ENCODE peak calls at places on chromosomes 11 and 22, in four cellular contexts. Y is GM12878, Q is WTC11, E is HepG2. O is an unnamed sample.

GRCh38 chr22:38218661-38219331 is 17.0 kb downstream of the MAFF start:
- DNase-seq in E (peak), Y (no peak), Q (peak), O (no peak)

GRCh38 chr11:117513666-117514065 is 186.0 kb downstream of the CEP164 start:
- DNase-seq in Y (no peak), Q (no peak), E (no peak), O (no peak)

GRCh38 chr11:128146926-128147605 is 440.3 kb downstream of the ETS1 start:
- DNase-seq in Q (no peak), Y (no peak), E (no peak), O (no peak)

GRCh38 chr11:128733440-128734115 is 39.7 kb downstream of the FLI1 start:
- DNase-seq in Y (no peak), E (no peak), Q (peak), O (no peak)

GRCh38 chr22:31093090-31093850 is 12.2 kb downstream of the SMTN start:
- DNase-seq in Q (no peak), E (no peak), Y (no peak), O (no peak)

GRCh38 chr11:7683571-7683970 is 10.3 kb upstream of the CYB5R2 start:
- DNase-seq in Q (no peak), Y (no peak), E (no peak), O (no peak)

GRCh38 chr11:57566564-57567209 is 785 bp downstream of the UBE2L6 start:
- DNase-seq in Q (no peak), E (no peak), Y (no peak), O (peak)

GRCh38 chr11:1238767-1239595 is 16.1 kb downstream of the MUC5B start:
- DNase-seq in Q (peak), E (peak), Y (no peak), O (peak)

GRCh38 chr11:61974766-61975631 is 7.6 kb upstream of the FTH1 start:
- DNase-seq in E (peak), Q (no peak), Y (no peak), O (no peak)

GRCh38 chr11:123221074-123221473 is 26.0 kb upstream of the CLMP start:
- DNase-seq in Q (no peak), E (no peak), Y (no peak), O (no peak)

GRCh38 chr22:38870791-38871359 is 1.1 kb downstream of the CBX6 start:
- DNase-seq in Q (no peak), E (no peak), Y (no peak), O (no peak)

GRCh38 chr11:86799680-86800075 is 664 bp upstream of the PRSS23 start:
- DNase-seq in Q (peak), E (no peak), Y (no peak), O (no peak)

GRCh38 chr11:103649401-103649895 is 387.0 kb upstream of the DDI1 start:
- DNase-seq in Y (no peak), E (no peak), Q (no peak), O (no peak)

GRCh38 chr11:47524200-47524874 is 28.6 kb downstream of the CELF1 start:
- DNase-seq in Y (no peak), E (no peak), Q (no peak), O (no peak)

GRCh38 chr11:94400839-94401772 is at the start of gene GPR83:
- DNase-seq in Q (peak), E (no peak), Y (no peak), O (no peak)

GRCh38 chr11:78101073-78101472 is 21.4 kb upstream of the NDUFC2 start:
- DNase-seq in Y (no peak), Q (no peak), E (peak), O (no peak)

GRCh38 chr11:44589301-44589700 is 23.8 kb downstream of the CD82 start:
- DNase-seq in E (no peak), Y (no peak), Q (no peak), O (no peak)

GRCh38 chr22:30881361-30882180 is 87.0 kb downstream of the MORC2 start:
- DNase-seq in E (peak), Y (no peak), Q (no peak), O (peak)

GRCh38 chr22:33426451-33426850 is 368.3 kb upstream of the SYN3 start:
- DNase-seq in Y (no peak), E (no peak), Q (no peak), O (no peak)

GRCh38 chr22:43131773-43132501 is 11.3 kb downstream of the MCAT start:
- DNase-seq in E (no peak), Y (no peak), Q (no peak), O (no peak)

GRCh38 chr22:27784099-27784446 is 17.5 kb downstream of the MN1 start:
- DNase-seq in Y (no peak), Q (no peak), E (no peak), O (no peak)

GRCh38 chr11:94544832-94545640 is 1.3 kb downstream of the FUT4 start:
- DNase-seq in E (no peak), Y (no peak), Q (peak), O (no peak)

GRCh38 chr11:71458146-71459070 is 5.4 kb downstream of the NADSYN1 start:
- DNase-seq in E (no peak), Q (no peak), Y (no peak), O (no peak)

GRCh38 chr11:45468265-45468856 is 182.2 kb upstream of the SYT13 start:
- DNase-seq in Q (no peak), E (no peak), Y (no peak), O (peak)

GRCh38 chr11:7311903-7312302 is 60.2 kb downstream of the SYT9 start:
- DNase-seq in Y (no peak), Q (no peak), E (no peak), O (no peak)

GRCh38 chr11:36672815-36673450 is 74.9 kb upstream of the RAG2 start:
- DNase-seq in E (peak), Q (no peak), Y (no peak), O (peak)

GRCh38 chr11:6571434-6572008 is 31.9 kb downstream of the RRP8 start:
- DNase-seq in Y (no peak), Q (peak), E (no peak), O (no peak)

DNA sequence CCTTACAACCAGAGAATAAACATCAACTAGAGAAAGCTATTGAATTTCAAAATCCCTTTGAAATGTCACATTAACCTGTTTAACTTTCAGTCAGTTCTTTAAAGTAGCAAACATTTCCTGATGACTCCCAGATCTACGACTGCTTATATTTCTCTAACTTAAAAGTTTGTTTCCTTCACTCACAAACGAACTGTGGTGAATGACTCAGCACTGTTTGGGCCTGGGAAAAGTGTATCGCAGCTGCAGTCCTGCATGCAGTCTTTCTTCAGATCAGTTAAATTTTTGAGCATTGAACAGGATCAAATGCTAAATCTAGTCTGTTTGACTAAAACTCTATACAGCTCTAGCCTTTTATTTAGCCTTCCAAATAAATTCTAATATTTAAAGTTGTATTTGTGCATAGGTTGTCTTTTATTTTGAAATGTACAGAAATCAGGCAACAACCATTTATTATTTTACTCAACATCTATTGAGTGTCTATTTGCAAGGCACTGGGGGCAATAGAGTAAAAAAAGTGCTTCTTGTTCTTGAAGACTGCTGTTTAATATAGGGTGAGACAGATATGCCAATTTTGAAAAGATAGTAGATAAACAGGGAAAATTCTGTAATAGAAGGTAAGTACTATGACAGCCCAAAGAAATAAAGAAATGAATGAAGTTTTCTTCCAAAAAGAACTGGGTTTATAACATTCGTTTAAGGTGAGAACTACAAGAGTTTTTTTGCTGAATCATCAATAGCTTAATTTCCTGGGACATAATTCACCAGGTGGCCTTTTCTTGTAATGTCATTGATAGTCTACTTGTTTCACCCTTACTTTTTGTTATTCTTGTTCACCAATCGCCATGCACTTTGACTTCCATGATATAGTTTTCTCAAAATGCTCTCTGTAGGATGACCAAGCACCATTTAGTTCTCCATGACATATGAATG is 235.4 kb downstream of the METTL15 start:
- DNase-seq in E (peak), Q (no peak), Y (no peak), O (peak)
- TF ChIP-seq ATF2 in E (no peak), Q (no peak), Y (no peak), O (no peak)

GRCh38 chr22:26485013-26485412 is 1.3 kb downstream of the SRRD start:
- DNase-seq in Y (no peak), Q (no peak), E (no peak), O (no peak)

GRCh38 chr22:26485991-26486390 is 2.3 kb downstream of the SRRD start:
- DNase-seq in E (no peak), Q (no peak), Y (no peak), O (no peak)

GRCh38 chr22:26483439-26484359 is at the start of the genes HPS4 and SRRD:
- DNase-seq in E (peak), Q (peak), Y (peak), O (peak)

GRCh38 chr22:26483043-26483438 is 542 bp downstream of the HPS4 start:
- DNase-seq in Y (no peak), E (no peak), Q (no peak), O (peak)

DNA sequence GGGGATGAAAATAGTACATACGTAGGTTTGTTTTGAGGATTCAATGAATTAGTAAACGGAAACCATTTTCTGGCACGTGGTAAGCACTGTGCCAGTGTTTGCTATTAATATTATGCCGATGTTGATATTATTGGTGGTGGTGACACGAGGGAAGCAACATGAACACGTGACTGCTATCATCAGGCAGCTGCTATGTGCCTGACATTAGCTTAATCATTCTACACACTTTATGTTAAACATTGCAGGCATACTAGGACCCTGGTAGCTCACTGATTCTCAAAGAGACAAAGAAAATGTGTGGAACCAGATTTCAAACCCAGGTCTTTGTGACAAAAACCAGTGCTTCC is 656 bp downstream of the SRRD start:
- DNase-seq in Y (no peak), Q (no peak), E (no peak), O (no peak)
- TF ChIP-seq ESRRA in Y (no peak), Q (no peak), E (no peak), O (no peak)

GRCh38 chr11:11076276-11076675 is 218.4 kb upstream of the ZBED5 start:
- DNase-seq in Y (no peak), Q (no peak), E (no peak), O (no peak)

GRCh38 chr11:11074686-11075370 is 217.0 kb upstream of the ZBED5 start:
- DNase-seq in E (no peak), Q (no peak), Y (no peak), O (no peak)

GRCh38 chr11:11073996-11074395 is 216.1 kb upstream of the ZBED5 start:
- DNase-seq in Q (no peak), E (no peak), Y (no peak), O (no peak)

GRCh38 chr11:11076879-11077278 is 219.0 kb upstream of the ZBED5 start:
- DNase-seq in Q (no peak), Y (no peak), E (no peak), O (no peak)

GRCh38 chr11:11075515-11076171 is 217.8 kb upstream of the ZBED5 start:
- DNase-seq in E (no peak), Y (no peak), Q (no peak), O (peak)
- TF ChIP-seq ATF2 in E (no peak), Y (no peak), Q (no peak), O (no peak)

DNA sequence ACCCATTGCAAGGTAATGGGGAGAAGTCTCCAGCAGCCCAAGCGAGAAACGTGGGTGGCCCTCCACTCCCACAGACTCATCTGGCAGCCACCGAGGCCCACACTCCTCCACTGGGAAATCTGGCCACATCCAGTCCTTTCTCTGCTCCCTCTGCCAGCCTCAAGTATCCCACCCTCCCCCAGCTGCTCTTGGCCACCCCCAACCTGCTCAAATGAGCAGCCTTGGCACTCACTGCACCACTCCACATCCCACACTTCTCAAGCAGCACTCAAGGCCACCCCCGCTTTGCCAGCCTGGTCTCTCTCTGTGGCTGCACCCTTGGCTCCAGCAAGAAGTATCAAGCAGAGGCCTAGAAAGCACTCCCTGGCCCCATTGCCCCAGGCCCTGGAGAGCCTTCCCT is 28.2 kb downstream of the SLC22A12 start:
- DNase-seq in Q (no peak), E (no peak), Y (no peak), O (no peak)
- TF ChIP-seq ESRRA in Q (no peak), E (no peak), Y (no peak), O (no peak)

DNA sequence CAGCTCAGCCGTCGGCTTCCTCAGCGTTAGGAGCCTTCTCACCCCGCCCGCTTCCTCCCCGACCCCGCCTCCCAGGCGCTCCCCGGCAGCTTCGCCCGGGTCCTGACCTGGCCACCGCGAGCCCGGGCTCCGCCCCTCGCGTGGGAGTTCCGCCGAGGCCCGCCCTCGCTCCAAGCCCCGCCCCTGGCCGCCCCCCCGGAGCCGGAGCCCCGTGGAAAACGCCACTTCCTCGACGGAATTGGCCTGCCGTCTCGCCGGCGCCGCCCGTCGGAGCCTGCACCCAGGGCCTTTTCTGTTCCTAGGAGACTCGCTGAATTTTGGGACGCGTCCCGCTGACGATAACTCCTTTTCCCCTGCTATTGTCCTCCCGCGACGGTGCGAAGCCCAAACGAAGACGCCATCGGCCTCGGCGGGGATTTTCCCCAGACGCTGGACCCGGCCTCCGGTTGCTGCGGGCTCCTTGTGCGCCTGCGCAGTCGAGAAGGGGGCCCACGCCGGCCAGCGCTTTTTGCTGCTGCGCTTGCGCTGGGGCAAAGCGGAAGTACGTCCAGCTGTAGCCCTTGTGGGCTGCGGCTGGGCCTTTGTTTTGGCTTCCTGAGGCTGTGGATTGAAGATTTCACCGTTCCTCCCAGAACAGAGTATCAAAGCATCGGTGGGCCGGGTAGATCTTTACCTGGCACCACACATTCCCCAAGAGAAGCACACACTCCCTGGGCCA is 10.0 kb downstream of the RELA start:
- DNase-seq in Q (peak), E (peak), Y (peak), O (peak)
- TF ChIP-seq ATF2 in Q (no peak), E (no peak), Y (peak), O (no peak)

O was measured in K562.